ENCODE peak calls at places on chromosome 17, in ten cellular contexts. Y, N, L, C, O, U, T, J, M and S are unnamed samples.

GRCh38 chr17:62888148-62888547 is 77.9 kb upstream of the TANC2 start:
- DNase-seq in J (no peak), U (no peak), O (no peak), Y (no peak), T (no peak), M (no peak), L (no peak), N (no peak), C (no peak), S (no peak)

GRCh38 chr17:81191646-81192045 is 25.6 kb upstream of the AATK start:
- DNase-seq in C (no peak), O (no peak), J (no peak), T (no peak), Y (no peak), L (no peak), N (no peak), U (no peak), M (no peak), S (no peak)

GRCh38 chr17:17590141-17590735 is 1.3 kb downstream of the PEMT start:
- DNase-seq in T (no peak), O (no peak), C (no peak), J (no peak), U (no peak), Y (no peak), L (no peak), N (no peak), M (no peak), S (no peak)

GRCh38 chr17:40303009-40303657 is 5.8 kb upstream of the RARA start:
- DNase-seq in C (no peak), T (peak), Y (peak), U (peak), N (no peak), L (peak), M (peak), O (no peak), J (no peak), S (peak)

GRCh38 chr17:47295874-47296255 is 27.9 kb upstream of the EFCAB13 start:
- DNase-seq in C (no peak), J (no peak), M (no peak), N (no peak), O (no peak), L (no peak), U (no peak), Y (no peak), T (no peak), S (no peak)

GRCh38 chr17:71378741-71379140 is 742.1 kb upstream of the SOX9 start:
- DNase-seq in T (no peak), U (no peak), O (no peak), J (no peak), Y (no peak), N (no peak), M (no peak), C (no peak), L (no peak), S (no peak)

GRCh38 chr17:80478487-80479245 is 2.3 kb upstream of the NPTX1 start:
- DNase-seq in U (no peak), N (no peak), L (no peak), O (no peak), Y (peak), M (no peak), T (no peak), J (no peak), C (no peak), S (no peak)

GRCh38 chr17:745406-745805 is 6.7 kb downstream of the GEMIN4 start:
- DNase-seq in O (no peak), U (no peak), N (no peak), T (no peak), L (no peak), M (no peak), Y (no peak), C (no peak), J (no peak), S (no peak)

GRCh38 chr17:4559139-4559791 is 1.1 kb downstream of the GGT6 start:
- DNase-seq in C (peak), T (no peak), M (no peak), Y (no peak), N (peak), J (peak), O (no peak), U (no peak), L (no peak), S (peak)

GRCh38 chr17:72270530-72270929 is 149.7 kb downstream of the SOX9 start:
- DNase-seq in U (peak), N (peak), O (no peak), J (peak), T (no peak), Y (no peak), L (peak), M (no peak), C (no peak), S (peak)

GRCh38 chr17:5785867-5786509 is 201.7 kb upstream of the NLRP1 start:
- DNase-seq in M (no peak), L (no peak), C (no peak), J (no peak), Y (no peak), U (no peak), O (no peak), T (peak), N (no peak), S (no peak)

GRCh38 chr17:69187294-69187693 is 41.3 kb downstream of the ABCA10 start:
- DNase-seq in Y (no peak), T (no peak), U (no peak), M (no peak), L (no peak), C (no peak), N (no peak), O (no peak), J (no peak), S (no peak)

GRCh38 chr17:13413001-13413400 is 188.7 kb downstream of the HS3ST3A1 start:
- DNase-seq in T (no peak), L (peak), N (no peak), C (no peak), U (no peak), Y (no peak), O (no peak), M (no peak), J (no peak), S (peak)

GRCh38 chr17:66673668-66674276 is 161.1 kb upstream of the CACNG5 start:
- DNase-seq in U (peak), T (peak), Y (peak), O (peak), C (no peak), L (peak), N (no peak), M (peak), J (no peak), S (peak)

GRCh38 chr17:58302919-58303551 is 22.3 kb upstream of the MPO start:
- DNase-seq in M (no peak), C (no peak), Y (peak), L (no peak), T (no peak), N (peak), O (no peak), U (no peak), J (no peak), S (peak)

GRCh38 chr17:54948380-54948779 is 20.1 kb downstream of the COX11 start:
- DNase-seq in O (no peak), M (no peak), Y (no peak), U (no peak), C (no peak), N (no peak), T (peak), L (peak), J (no peak), S (peak)

GRCh38 chr17:15257316-15257925 is 7.7 kb downstream of the PMP22 start:
- DNase-seq in L (peak), N (peak), T (peak), Y (peak), C (peak), U (peak), J (peak), O (peak), M (peak), S (peak)

GRCh38 chr17:73474370-73474988 is 162.7 kb upstream of the CDC42EP4 start:
- DNase-seq in L (peak), T (peak), U (no peak), O (no peak), N (peak), J (peak), C (peak), M (no peak), Y (no peak), S (peak)

GRCh38 chr17:35083071-35083470 is 19.6 kb upstream of the RFFL start:
- DNase-seq in T (no peak), C (no peak), U (no peak), L (no peak), N (no peak), O (no peak), J (no peak), Y (no peak), M (no peak), S (no peak)

GRCh38 chr17:10729334-10730193 is at the start of gene TMEM220:
- DNase-seq in Y (peak), L (peak), T (peak), M (peak), O (peak), J (peak), N (peak), U (no peak), C (peak), S (peak)

GRCh38 chr17:67585077-67585602 is 132.6 kb upstream of the NOL11 start:
- DNase-seq in J (no peak), N (no peak), C (no peak), O (no peak), M (no peak), L (peak), T (no peak), Y (no peak), U (no peak), S (no peak)

GRCh38 chr17:41666708-41667279 is 21.9 kb upstream of the EIF1 start:
- DNase-seq in L (peak), C (peak), U (peak), Y (peak), T (peak), O (peak), J (peak), N (peak), M (peak), S (peak)

GRCh38 chr17:1577186-1577585 is 14.6 kb upstream of the PITPNA start:
- DNase-seq in U (no peak), C (peak), O (no peak), T (peak), M (no peak), J (peak), L (peak), N (peak), Y (peak), S (peak)